ENCODE peak calls at places on chromosomes 4 and X, in four cellular contexts. Z is posterior cingulate gyrus, O is gastrocnemius medialis, B is iris pigment epithelial cell. E is an unnamed sample.

GRCh38 chr4:6208416-6208815 is 8.1 kb upstream of the JAKMIP1 start:
- DNase-seq in B (no peak), O (no peak), Z (no peak), E (no peak)

GRCh38 chrX:41759817-41760216 is 35.8 kb downstream of the GPR82 start:
- DNase-seq in B (peak), O (no peak), Z (no peak), E (no peak)

GRCh38 chrX:39152106-39152649 is 350.9 kb downstream of the MID1IP1 start:
- DNase-seq in B (no peak), Z (peak), O (peak), E (peak)

GRCh38 chrX:104647084-104647483 is 81.1 kb downstream of the IL1RAPL2 start:
- DNase-seq in Z (no peak), B (no peak), O (no peak), E (no peak)

GRCh38 chr4:16916719-16917337 is 18.4 kb upstream of the LDB2 start:
- DNase-seq in O (no peak), Z (no peak), B (peak), E (peak)

GRCh38 chr4:143085224-143085623 is 99.5 kb upstream of the USP38 start:
- DNase-seq in Z (no peak), O (no peak), B (peak), E (no peak)

GRCh38 chr4:77433102-77433733 is 172.4 kb upstream of the CXCL13 start:
- DNase-seq in O (no peak), Z (no peak), B (peak), E (no peak)

GRCh38 chrX:32673193-32673592 is 538.2 kb downstream of the DMD start:
- DNase-seq in Z (no peak), B (peak), O (no peak), E (no peak)

GRCh38 chrX:100872161-100872560 is 2.0 kb downstream of the NOX1 start:
- DNase-seq in O (no peak), Z (no peak), B (peak), E (no peak)

GRCh38 chrX:48741834-48742233 is 19.7 kb upstream of the GLOD5 start:
- DNase-seq in O (no peak), B (no peak), Z (no peak), E (no peak)

GRCh38 chr4:68342139-68342538 is 7.8 kb downstream of the YTHDC1 start:
- DNase-seq in Z (no peak), O (no peak), B (peak), E (no peak)

GRCh38 chrX:22300130-22300529 is 27.4 kb downstream of the CBLL2 start:
- DNase-seq in O (peak), B (peak), Z (no peak), E (no peak)

GRCh38 chrX:84709987-84710386 is 207.7 kb upstream of the HDX start:
- DNase-seq in O (no peak), Z (no peak), B (no peak), E (no peak)

GRCh38 chrX:135893294-135893817 is at the start of the genes CT45A10 and SAGE1:
- DNase-seq in B (no peak), O (no peak), Z (no peak), E (no peak)

GRCh38 chr4:80361329-80361900 is 25.9 kb downstream of the CFAP299 start:
- DNase-seq in O (no peak), B (peak), Z (no peak), E (no peak)

GRCh38 chrX:93422693-93423092 is 250.7 kb downstream of the NAP1L3 start:
- DNase-seq in B (peak), Z (no peak), O (no peak), E (peak)

GRCh38 chr4:77854431-77855111 is 8.1 kb upstream of the MRPL1 start:
- DNase-seq in Z (no peak), B (no peak), O (no peak), E (no peak)

GRCh38 chrX:49001521-49002090 is 458 bp downstream of the GRIPAP1 start:
- DNase-seq in O (peak), B (peak), Z (peak), E (no peak)

GRCh38 chrX:11100281-11101035 is 10.7 kb upstream of the HCCS start:
- DNase-seq in Z (peak), O (no peak), B (peak), E (no peak)

GRCh38 chrX:87391742-87392141 is 125.9 kb upstream of the KLHL4 start:
- DNase-seq in B (no peak), O (no peak), Z (no peak), E (no peak)

GRCh38 chr4:142373610-142374009 is 472.5 kb downstream of the INPP4B start:
- DNase-seq in Z (no peak), O (no peak), B (peak), E (no peak)

GRCh38 chr4:87005690-87006461 is 71.1 kb downstream of the AFF1 start:
- DNase-seq in B (no peak), O (peak), Z (no peak), E (no peak)